ENCODE peak calls at places on chromosome 14, in eight cellular contexts. X is AG09309, D is cardiac fibroblast, M is mucosa of descending colon, L is epithelial cell of esophagus, H is heart right ventricle, I is astrocyte of the spinal cord, J is HFFc6. Z is an unnamed sample.

GRCh38 chr14:50816419-50817047 is 14.4 kb downstream of the NIN start:
- DNase-seq in L (no peak), D (peak), J (no peak), M (no peak), H (peak), X (no peak), I (peak), Z (no peak)

GRCh38 chr14:97021571-97022171 is 224.5 kb downstream of the VRK1 start:
- DNase-seq in J (no peak), H (no peak), L (no peak), M (no peak), X (no peak), I (no peak), D (no peak), Z (no peak)

GRCh38 chr14:77184396-77185092 is 2.9 kb downstream of the TMEM63C start:
- DNase-seq in M (peak), X (no peak), L (peak), I (no peak), D (no peak), H (no peak), J (no peak), Z (no peak)

GRCh38 chr14:26394114-26394855 is 203.5 kb downstream of the NOVA1 start:
- DNase-seq in M (no peak), I (peak), D (peak), H (no peak), J (no peak), X (no peak), L (peak), Z (peak)

GRCh38 chr14:55837467-55837866 is 257.5 kb downstream of the KTN1 start:
- DNase-seq in J (no peak), L (no peak), M (no peak), X (no peak), I (no peak), H (no peak), D (no peak), Z (no peak)

GRCh38 chr14:99156814-99157213 is 115.2 kb downstream of the BCL11B start:
- DNase-seq in I (no peak), M (no peak), L (no peak), J (no peak), X (no peak), H (no peak), D (no peak), Z (no peak)

GRCh38 chr14:76584271-76584702 is 177.0 kb upstream of the VASH1 start:
- DNase-seq in D (no peak), X (no peak), I (no peak), L (no peak), H (no peak), M (no peak), J (no peak), Z (no peak)

GRCh38 chr14:50023671-50024490 is 92.5 kb downstream of the VCPKMT start:
- DNase-seq in D (peak), J (peak), H (no peak), L (peak), M (no peak), I (peak), X (peak), Z (peak)

GRCh38 chr14:103488960-103489359 is 33.7 kb downstream of the CKB start:
- DNase-seq in I (peak), M (no peak), J (peak), L (no peak), H (no peak), X (no peak), D (peak), Z (no peak)

GRCh38 chr14:77579065-77579464 is 37.4 kb downstream of the SPTLC2 start:
- DNase-seq in X (peak), J (peak), M (no peak), H (no peak), I (no peak), D (peak), L (no peak), Z (no peak)

GRCh38 chr14:75277000-75277795 is 1.4 kb upstream of the FOS start:
- DNase-seq in J (peak), I (peak), M (peak), H (peak), X (no peak), D (peak), L (peak), Z (peak)

GRCh38 chr14:70779667-70780066 is 29.6 kb downstream of the MAP3K9 start:
- DNase-seq in M (no peak), H (peak), L (no peak), X (no peak), D (no peak), J (no peak), I (no peak), Z (no peak)

GRCh38 chr14:39102265-39102968 is 618 bp downstream of the SEC23A start:
- DNase-seq in X (no peak), I (peak), L (peak), D (peak), M (no peak), J (peak), H (no peak), Z (no peak)

GRCh38 chr14:52922656-52923055 is 28.2 kb downstream of the FERMT2 start:
- DNase-seq in M (no peak), J (peak), L (no peak), H (no peak), D (peak), I (peak), X (peak), Z (no peak)

GRCh38 chr14:32724864-32725550 is 213.7 kb upstream of the NPAS3 start:
- DNase-seq in L (peak), I (peak), M (no peak), J (peak), H (no peak), D (peak), X (peak), Z (no peak)

GRCh38 chr14:101227611-101228594 is 324.4 kb upstream of the RTL1 start:
- DNase-seq in X (no peak), H (no peak), D (no peak), J (no peak), M (no peak), I (no peak), L (no peak), Z (no peak)

GRCh38 chr14:23535943-23536342 is 15.6 kb downstream of the ZFHX2 start:
- DNase-seq in X (no peak), J (no peak), D (no peak), M (no peak), L (no peak), H (no peak), I (no peak), Z (no peak)

GRCh38 chr14:23114669-23115491 is 4.2 kb downstream of the CEBPE start:
- DNase-seq in H (no peak), M (no peak), L (peak), J (peak), D (peak), X (peak), I (peak), Z (peak)

GRCh38 chr14:33475623-33476022 is 475.3 kb downstream of the EGLN3 start:
- DNase-seq in L (peak), D (peak), M (no peak), H (peak), X (no peak), J (no peak), I (peak), Z (no peak)

GRCh38 chr14:79278286-79278797 is 933.0 kb downstream of the DIO2 start:
- DNase-seq in X (no peak), J (no peak), D (no peak), I (no peak), L (no peak), M (peak), H (no peak), Z (no peak)

GRCh38 chr14:101408077-101408831 is 153.0 kb upstream of the DIO3 start:
- DNase-seq in I (peak), H (no peak), D (peak), M (no peak), L (no peak), X (peak), J (peak), Z (peak)

GRCh38 chr14:31858868-31859267 is 218.2 kb upstream of the ARHGAP5 start:
- DNase-seq in I (peak), J (no peak), H (no peak), X (no peak), M (no peak), L (no peak), D (peak), Z (no peak)

GRCh38 chr14:90300649-90301048 is 31.1 kb downstream of the NRDE2 start:
- DNase-seq in L (no peak), I (no peak), X (no peak), M (no peak), H (no peak), D (peak), J (no peak), Z (no peak)

GRCh38 chr14:74547331-74547927 is 53.9 kb downstream of the ISCA2 start:
- DNase-seq in M (no peak), I (no peak), J (no peak), L (no peak), X (no peak), H (no peak), D (no peak), Z (no peak)

GRCh38 chr14:100078216-100078780 is 13.1 kb downstream of the EVL start:
- DNase-seq in I (no peak), L (no peak), X (no peak), M (no peak), D (no peak), J (no peak), H (no peak), Z (no peak)

GRCh38 chr14:74763803-74764531 is 851 bp downstream of the YLPM1 start:
- DNase-seq in J (peak), M (no peak), X (no peak), H (peak), L (peak), D (peak), I (no peak), Z (no peak)

GRCh38 chr14:68396411-68396930 is 396.4 kb downstream of the ZFP36L1 start:
- DNase-seq in M (no peak), X (no peak), D (no peak), I (no peak), L (no peak), J (no peak), H (no peak), Z (no peak)

GRCh38 chr14:63677891-63678379 is 36.3 kb upstream of the WDR89 start:
- DNase-seq in D (peak), L (peak), I (peak), M (no peak), X (peak), J (peak), H (no peak), Z (peak)

GRCh38 chr14:59870277-59871165 is at the start of gene RTN1:
- DNase-seq in D (peak), J (no peak), I (peak), M (peak), L (peak), H (peak), X (no peak), Z (no peak)

GRCh38 chr14:76539130-76539529 is 163.2 kb downstream of the ESRRB start:
- DNase-seq in H (no peak), D (no peak), I (no peak), L (no peak), M (no peak), X (no peak), J (no peak), Z (no peak)

GRCh38 chr14:92599786-92600185 is 86.2 kb downstream of the RIN3 start:
- DNase-seq in X (no peak), D (no peak), J (peak), I (no peak), M (no peak), L (peak), H (no peak), Z (no peak)

GRCh38 chr14:92597873-92598548 is 84.4 kb downstream of the RIN3 start:
- DNase-seq in D (no peak), X (no peak), M (no peak), H (no peak), I (no peak), L (no peak), J (no peak), Z (no peak)

GRCh38 chr14:92600318-92601053 is 86.9 kb downstream of the RIN3 start:
- DNase-seq in L (peak), X (peak), J (peak), D (peak), I (peak), M (no peak), H (no peak), Z (no peak)

GRCh38 chr14:92596328-92596943 is 82.9 kb downstream of the RIN3 start:
- DNase-seq in M (no peak), D (no peak), H (no peak), L (no peak), J (no peak), I (no peak), X (no peak), Z (no peak)

GRCh38 chr14:92598549-92598905 is 84.9 kb downstream of the RIN3 start:
- DNase-seq in L (peak), X (no peak), I (no peak), J (no peak), H (no peak), M (no peak), D (no peak), Z (no peak)
- TF ChIP-seq CTCF in L (no peak), X (no peak), I (no peak), J (no peak), H (no peak), M (no peak), D (no peak), Z (no peak)

GRCh38 chr14:88929656-88930436 is 105.4 kb downstream of the TTC8 start:
- DNase-seq in H (no peak), M (no peak), D (peak), X (no peak), J (no peak), L (no peak), I (no peak), Z (no peak)
- TF ChIP-seq CTCF in H (no peak), M (no peak), D (peak), X (peak), J (peak), L (no peak), I (no peak), Z (no peak)

DNA sequence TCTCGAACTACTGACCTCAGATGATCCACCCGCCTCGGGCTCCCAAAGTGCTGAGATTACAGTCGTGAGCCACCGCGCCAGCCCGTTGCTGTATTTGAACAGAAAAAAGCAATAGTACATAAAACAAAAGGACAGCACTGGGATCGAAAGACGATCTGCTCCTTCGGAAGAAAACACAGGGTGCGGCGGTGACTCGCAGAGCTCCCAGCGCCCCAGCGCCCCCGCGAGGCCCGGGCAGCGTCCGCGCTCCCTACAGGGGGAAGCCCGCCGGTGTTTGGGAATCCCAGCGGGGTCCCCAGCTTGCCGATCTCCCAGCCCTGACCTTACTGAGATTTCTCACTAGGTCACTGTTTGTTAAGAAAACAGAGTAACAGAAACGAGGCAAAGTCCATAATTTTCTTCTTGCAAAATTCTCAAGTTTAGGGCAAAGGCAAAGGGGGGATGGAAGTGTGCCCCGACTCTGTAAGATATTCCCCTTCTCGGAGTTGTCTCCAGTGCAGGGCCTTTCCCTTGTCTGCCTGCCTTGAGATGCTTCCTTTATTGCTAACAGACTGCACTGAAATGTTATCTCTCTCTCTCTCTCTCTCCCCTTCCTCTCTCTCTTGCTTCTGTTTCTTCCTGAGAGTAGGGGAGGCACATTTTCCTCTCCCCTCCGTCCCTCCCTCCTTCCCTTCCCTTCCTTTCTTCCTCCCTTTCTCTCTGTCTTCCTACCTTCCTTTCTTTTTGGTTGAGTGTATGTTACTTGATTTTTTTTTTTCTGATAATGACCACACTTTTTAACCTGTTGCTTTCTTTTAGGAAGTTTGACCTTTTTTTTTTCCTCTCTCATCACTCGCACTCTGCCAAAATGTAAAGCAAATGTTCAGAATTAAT is 92.0 kb downstream of the TMEM30B start:
- DNase-seq in I (peak), H (peak), X (no peak), J (peak), L (peak), M (peak), D (peak), Z (no peak)
- TF ChIP-seq CTCF in I (peak), H (peak), X (peak), J (peak), L (peak), M (no peak), D (peak), Z (peak)

GRCh38 chr14:69475194-69475818 is 9.2 kb upstream of the PLEKHD1 start:
- DNase-seq in I (peak), J (no peak), H (no peak), D (peak), X (no peak), L (peak), M (no peak), Z (no peak)
- TF ChIP-seq CTCF in I (peak), J (peak), H (no peak), D (peak), X (peak), L (peak), M (no peak), Z (peak)

GRCh38 chr14:83940253-83940652 is 1589.7 kb upstream of the FLRT2 start:
- DNase-seq in I (no peak), D (no peak), L (no peak), X (no peak), H (no peak), M (no peak), J (no peak), Z (no peak)
- TF ChIP-seq CTCF in I (no peak), D (no peak), L (peak), X (no peak), H (no peak), M (no peak), J (no peak), Z (no peak)

GRCh38 chr14:104776961-104777807 is 18.4 kb downstream of the AKT1 start:
- DNase-seq in J (no peak), D (no peak), I (no peak), L (no peak), M (no peak), H (no peak), X (no peak), Z (no peak)
- TF ChIP-seq CTCF in J (peak), D (no peak), I (no peak), L (no peak), M (no peak), H (no peak), X (no peak), Z (no peak)

DNA sequence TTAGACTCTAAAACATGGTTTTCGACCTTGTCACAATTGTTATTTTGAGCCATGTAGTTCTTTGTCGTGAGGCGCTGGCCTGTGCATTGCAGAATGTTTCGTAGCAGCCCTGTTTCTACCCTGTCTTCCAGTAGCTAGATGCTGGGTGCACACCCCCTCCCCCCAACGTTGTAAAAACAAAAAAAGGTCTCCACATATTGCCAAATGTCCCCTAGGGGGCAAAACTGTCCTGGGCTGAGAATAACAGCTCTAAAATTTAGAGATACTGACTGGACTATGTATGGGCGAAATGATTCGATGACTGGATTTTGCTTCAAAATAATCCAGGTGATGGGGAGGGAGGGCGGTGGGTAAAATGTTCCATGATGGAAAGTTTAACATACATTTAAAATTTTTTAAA is 126.1 kb upstream of the FUT8 start:
- DNase-seq in H (no peak), I (no peak), D (no peak), X (no peak), J (no peak), L (no peak), M (no peak), Z (no peak)
- TF ChIP-seq CTCF in H (no peak), I (peak), D (peak), X (peak), J (peak), L (no peak), M (no peak), Z (peak)

GRCh38 chr14:21987937-21988336 is 314.3 kb upstream of the OR4E1 start:
- DNase-seq in J (no peak), I (peak), H (no peak), D (peak), M (no peak), L (peak), X (no peak), Z (no peak)
- TF ChIP-seq CTCF in J (peak), I (peak), H (no peak), D (peak), M (no peak), L (peak), X (peak), Z (peak)